ENCODE peak calls at places on chromosomes 5 and 9, in six cellular contexts. Y is neural progenitor cell, V is PC-3, H is GM23248, X is GM23338, Z is HCT116. T is an unnamed sample.

GRCh38 chr5:149938272-149938671 is 6.3 kb downstream of the PDE6A start:
- DNase-seq in V (peak), X (no peak), H (peak), Z (no peak), Y (no peak), T (no peak)

GRCh38 chr9:108478431-108478837 is 377.4 kb downstream of the ACTL7B start:
- DNase-seq in Y (no peak), Z (no peak), X (no peak), H (peak), V (peak), T (no peak)

GRCh38 chr5:87588316-87588715 is 175.6 kb upstream of the CCNH start:
- DNase-seq in H (no peak), X (peak), Y (peak), V (no peak), Z (no peak), T (no peak)

GRCh38 chr5:73171495-73171894 is 1.5 kb upstream of the TMEM174 start:
- DNase-seq in H (no peak), X (no peak), Z (no peak), V (peak), Y (no peak), T (no peak)

GRCh38 chr9:97830884-97831829 is 21.9 kb upstream of the FOXE1 start:
- DNase-seq in X (peak), V (no peak), Y (no peak), H (no peak), Z (no peak), T (no peak)

GRCh38 chr9:121748080-121748479 is 96.6 kb downstream of the DAB2IP start:
- DNase-seq in Z (no peak), V (no peak), H (peak), Y (no peak), X (no peak), T (no peak)

GRCh38 chr5:149834246-149834855 is 104.2 kb downstream of the PPARGC1B start:
- DNase-seq in H (peak), Y (peak), X (peak), V (peak), Z (peak), T (peak)

GRCh38 chr9:34651876-34652602 is at the start of gene IL11RA:
- DNase-seq in V (peak), H (peak), X (peak), Z (peak), Y (peak), T (peak)

GRCh38 chr9:75979362-75979761 is 88.9 kb downstream of the PCSK5 start:
- DNase-seq in X (peak), Z (no peak), H (peak), V (no peak), Y (no peak), T (no peak)

GRCh38 chr5:146770546-146770945 is 108.0 kb downstream of the PPP2R2B start:
- DNase-seq in X (peak), Z (no peak), H (no peak), Y (no peak), V (no peak), T (no peak)

GRCh38 chr5:158807947-158808346 is 291.8 kb downstream of the EBF1 start:
- DNase-seq in Y (no peak), Z (no peak), X (no peak), V (no peak), H (peak), T (no peak)

GRCh38 chr9:100285601-100286000 is 67.1 kb downstream of the TEX10 start:
- DNase-seq in H (no peak), Y (no peak), V (no peak), X (no peak), Z (no peak), T (no peak)

GRCh38 chr5:62001640-62002039 is 304.4 kb upstream of the KIF2A start:
- DNase-seq in X (no peak), H (no peak), V (peak), Z (no peak), Y (no peak), T (no peak)

GRCh38 chr9:120136685-120137084 is 443.3 kb downstream of the CDK5RAP2 start:
- DNase-seq in V (no peak), X (no peak), Y (no peak), Z (no peak), H (peak), T (no peak)

GRCh38 chr5:66710557-66710956 is 114.4 kb downstream of the MAST4 start:
- DNase-seq in H (peak), Z (no peak), X (no peak), V (no peak), Y (no peak), T (no peak)

GRCh38 chr5:138212828-138213160 is 329 bp downstream of the CDC23 start:
- DNase-seq in Z (no peak), H (peak), Y (peak), X (peak), V (no peak), T (peak)

GRCh38 chr5:138354926-138355378 is 2.5 kb downstream of the KDM3B start:
- DNase-seq in X (peak), V (peak), Z (no peak), H (peak), Y (peak), T (peak)

GRCh38 chr5:40405230-40405629 is 274.5 kb upstream of the PTGER4 start:
- DNase-seq in V (peak), H (no peak), Y (no peak), Z (no peak), X (no peak), T (no peak)

GRCh38 chr5:76930083-76930482 is 22.8 kb upstream of the CRHBP start:
- DNase-seq in V (no peak), Y (no peak), Z (no peak), X (no peak), H (no peak), T (no peak)

GRCh38 chr9:99778308-99778707 is 43.4 kb upstream of the NR4A3 start:
- DNase-seq in H (peak), V (peak), X (no peak), Z (peak), Y (no peak), T (no peak)

DNA sequence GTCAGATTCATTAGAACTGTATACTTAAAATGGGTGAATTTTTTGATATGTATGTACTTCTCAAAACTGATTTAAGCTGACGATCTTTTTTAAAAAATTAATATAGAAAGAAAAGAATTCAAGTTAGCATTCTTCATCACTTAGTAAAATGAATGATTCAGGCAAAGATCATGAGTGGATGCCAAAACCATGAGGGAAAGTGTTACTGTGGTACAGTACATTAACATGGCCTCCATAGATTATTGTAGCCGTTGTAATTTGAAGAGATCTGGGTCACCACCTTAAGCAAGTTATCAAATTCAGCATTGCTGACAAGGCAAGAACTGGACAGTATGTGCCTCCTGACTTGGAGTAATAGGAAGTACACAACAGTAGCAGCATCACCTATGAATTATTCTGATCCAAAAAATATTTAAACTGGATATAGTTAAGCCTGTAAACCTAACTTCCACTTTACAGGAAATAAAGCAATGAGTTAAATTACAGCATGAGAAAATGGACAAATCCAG is 29.7 kb downstream of the C9orf85 start:
- DNase-seq in Y (no peak), H (peak), V (peak), X (no peak), Z (no peak), T (no peak)
- TF ChIP-seq EZH2phosphoT487 in Y (no peak), H (no peak), V (no peak), X (no peak), Z (no peak), T (no peak)

DNA sequence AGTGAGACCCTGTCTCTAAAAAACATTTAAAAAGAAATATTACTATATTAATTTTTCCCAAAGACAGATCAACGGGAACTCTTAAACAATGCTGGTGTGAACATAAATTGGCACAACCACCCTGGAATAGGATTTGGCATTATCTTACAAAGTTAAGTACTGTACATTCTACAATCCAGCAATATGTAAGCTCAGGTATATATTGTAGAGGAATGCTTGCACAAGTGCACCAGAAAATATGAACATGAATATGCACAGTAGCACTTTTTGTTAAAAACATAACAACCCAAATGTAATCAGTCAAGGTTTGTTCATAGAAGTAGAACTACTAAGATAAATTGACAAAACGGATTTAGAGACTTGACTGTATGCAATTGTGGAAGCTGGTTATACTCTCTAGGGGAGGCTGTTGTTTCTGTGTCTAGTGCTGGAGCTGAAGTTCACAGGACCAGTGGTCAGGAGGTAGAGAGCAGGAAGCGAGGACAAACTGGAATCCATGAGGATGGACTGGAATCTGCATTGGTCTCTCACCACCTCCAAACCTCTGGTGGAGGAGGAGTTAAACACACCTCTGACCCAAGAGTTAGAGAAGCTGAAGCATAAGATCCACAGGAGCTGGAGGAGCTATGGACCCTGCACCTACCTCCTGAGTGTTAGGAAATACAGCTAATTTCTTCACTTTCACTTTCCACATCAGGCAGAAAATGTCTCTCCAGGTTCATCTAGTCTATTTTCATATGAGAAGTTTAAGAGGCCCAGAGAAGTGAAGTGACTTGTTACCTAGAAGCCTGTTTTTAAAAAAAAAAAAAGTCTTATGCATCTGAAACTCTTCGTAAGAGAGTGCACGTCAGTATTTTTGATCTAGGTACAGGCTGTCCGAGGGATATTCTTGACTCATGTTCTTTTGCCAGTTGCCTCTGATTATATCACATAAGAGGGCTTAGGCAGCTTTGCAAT is 20.3 kb upstream of the RIC1 start:
- DNase-seq in Y (no peak), H (peak), X (no peak), V (no peak), Z (no peak), T (peak)
- TF ChIP-seq EZH2phosphoT487 in Y (no peak), H (no peak), X (no peak), V (no peak), Z (no peak), T (no peak)

DNA sequence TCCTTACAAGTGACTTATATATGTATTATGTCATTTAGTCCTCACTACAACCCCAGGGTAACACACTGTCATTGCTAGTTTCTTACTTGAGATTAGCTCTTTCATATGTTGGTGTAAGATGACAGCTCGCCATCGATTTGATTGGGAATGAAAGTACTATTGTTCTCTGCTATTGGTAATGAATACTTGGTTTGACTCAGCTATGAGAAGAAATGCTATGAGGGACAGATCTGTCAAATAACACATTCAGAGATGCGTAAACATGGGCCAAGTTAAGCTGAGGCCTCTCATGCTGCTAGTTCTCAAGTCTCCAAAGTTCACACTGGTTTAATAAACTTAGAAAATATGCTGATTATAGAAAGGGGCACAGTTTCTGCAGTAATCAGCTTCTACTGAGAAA is 142.7 kb downstream of the SGCD start:
- DNase-seq in V (no peak), H (no peak), X (no peak), Z (no peak), Y (no peak), T (no peak)
- TF ChIP-seq EZH2phosphoT487 in V (no peak), H (no peak), X (no peak), Z (no peak), Y (no peak), T (no peak)

DNA sequence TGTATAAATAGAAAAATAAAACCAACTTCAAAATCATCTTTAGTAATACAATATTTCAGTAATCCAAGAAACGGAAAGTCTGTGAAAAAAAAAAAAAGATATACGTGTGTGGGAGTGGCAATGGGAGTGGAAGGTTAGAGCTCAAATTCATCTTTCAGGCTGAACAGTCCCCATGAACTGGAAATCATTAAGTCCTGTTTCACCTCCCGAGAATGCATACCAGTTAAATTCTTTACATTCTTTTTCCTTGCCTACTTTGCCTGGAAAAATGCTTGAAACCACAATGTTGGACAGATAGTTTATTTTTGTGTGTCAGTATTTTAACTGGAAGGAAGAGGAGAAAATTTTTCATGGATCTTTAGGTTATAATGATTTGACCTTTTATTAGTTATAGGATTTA is 166.8 kb downstream of the MUSK start:
- DNase-seq in V (peak), X (peak), Y (no peak), H (peak), Z (peak), T (no peak)
- TF ChIP-seq EZH2phosphoT487 in V (no peak), X (no peak), Y (no peak), H (no peak), Z (no peak), T (no peak)

GRCh38 chr9:14992025-14992424 is 81.8 kb upstream of the FREM1 start:
- DNase-seq in Z (no peak), V (no peak), Y (no peak), X (no peak), H (peak), T (no peak)

GRCh38 chr9:14987858-14988257 is 77.6 kb upstream of the FREM1 start:
- DNase-seq in V (no peak), H (no peak), X (no peak), Z (no peak), Y (no peak), T (peak)

GRCh38 chr9:14993061-14993800 is 83.0 kb upstream of the FREM1 start:
- DNase-seq in Y (peak), H (peak), X (peak), Z (no peak), V (no peak), T (no peak)

GRCh38 chr9:14992516-14992915 is 82.3 kb upstream of the FREM1 start:
- DNase-seq in Y (no peak), Z (no peak), X (no peak), V (no peak), H (peak), T (no peak)

GRCh38 chr9:14989811-14990210 is 79.6 kb upstream of the FREM1 start:
- DNase-seq in V (peak), X (no peak), Z (no peak), Y (no peak), H (peak), T (no peak)
- TF ChIP-seq EZH2phosphoT487 in V (no peak), X (no peak), Z (no peak), Y (no peak), H (no peak), T (no peak)

GRCh38 chr9:126587187-126588185 is 26.2 kb upstream of the LMX1B start:
- DNase-seq in Z (no peak), H (peak), Y (no peak), X (peak), V (no peak), T (no peak)
- TF ChIP-seq EZH2phosphoT487 in Z (no peak), H (no peak), Y (no peak), X (no peak), V (no peak), T (no peak)

T was measured in MM.1S.